ENCODE peak calls at places on chromosomes 4 and X, in ten cellular contexts. R is stimulated activated CD4-positive, alpha-beta T cell treated with anti-CD3 and anti-CD28 coated beads, Interleukin-4, amount 100 ng/mL, for 48 hours; X is Jurkat, Clone E6-1; N is T-helper 9 cell; C is prostate gland; G is NCI-H510A treated with DMSO at 0.1 percent for 48 hours; D is fibroblast of the conjunctiva; A is activated naive CD4-positive, alpha-beta T cell treated with anti-CD3 and anti-CD28 coated beads for 36 hours; Q is suprapubic skin; K is AG04449. L is an unnamed sample.
A peak's percentile ranks its signal among the peaks of the same experiment; 100 is the strongest.

GRCh38 chr4:153114771-153115321 is 89.4 kb upstream of the TRIM2 start:
- DNase-seq in R (no peak), X (peak; percentile 70), N (peak; percentile 30), C (no peak), G (no peak), D (no peak), A (peak; percentile 83), Q (no peak), K (no peak), L (no peak)

GRCh38 chr4:86512631-86513030 is 81.5 kb upstream of the PTPN13 start:
- DNase-seq in R (no peak), X (no peak), N (no peak), C (no peak), G (no peak), D (no peak), A (no peak), Q (no peak), K (no peak), L (no peak)

GRCh38 chrX:111568356-111568755 is 56.9 kb downstream of the SERTM2 start:
- DNase-seq in R (no peak), X (no peak), N (no peak), C (no peak), G (no peak), D (no peak), A (no peak), Q (no peak), K (no peak), L (no peak)

GRCh38 chr4:21203416-21203815 is 503.2 kb downstream of the PACRGL start:
- DNase-seq in R (no peak), X (no peak), N (no peak), C (no peak), G (no peak), D (no peak), A (no peak), Q (no peak), K (no peak), L (no peak)

GRCh38 chr4:121462660-121463261 is 81.9 kb upstream of the QRFPR start:
- DNase-seq in R (peak; percentile 8), X (peak; percentile 72), N (no peak), C (peak; percentile 46), G (peak; percentile 10), D (peak; percentile 59), A (peak; percentile 69), Q (no peak), K (peak; percentile 7), L (no peak)

GRCh38 chrX:52217494-52218160 is 32.9 kb downstream of the MAGED4 start:
- DNase-seq in R (no peak), X (no peak), N (no peak), C (no peak), G (no peak), D (no peak), A (no peak), Q (no peak), K (no peak), L (no peak)

GRCh38 chr4:176638992-176639391 is 153.7 kb downstream of the VEGFC start:
- DNase-seq in R (no peak), X (no peak), N (no peak), C (no peak), G (no peak), D (no peak), A (no peak), Q (no peak), K (no peak), L (no peak)

GRCh38 chrX:19686876-19687275 is 171.6 kb upstream of the MAP3K15 start:
- DNase-seq in R (no peak), X (no peak), N (no peak), C (no peak), G (no peak), D (no peak), A (no peak), Q (no peak), K (no peak), L (no peak)

GRCh38 chr4:104451573-104451972 is 43.1 kb downstream of the CXXC4 start:
- DNase-seq in R (no peak), X (peak; percentile 18), N (no peak), C (no peak), G (no peak), D (no peak), A (no peak), Q (no peak), K (no peak), L (no peak)

GRCh38 chr4:41448935-41449334 is 89.0 kb upstream of the LIMCH1 start:
- DNase-seq in R (no peak), X (no peak), N (no peak), C (no peak), G (no peak), D (no peak), A (no peak), Q (no peak), K (no peak), L (no peak)

GRCh38 chr4:111778543-111778942 is 366.7 kb upstream of the FAM241A start:
- DNase-seq in R (no peak), X (no peak), N (no peak), C (no peak), G (no peak), D (peak; percentile 6), A (no peak), Q (no peak), K (no peak), L (no peak)

GRCh38 chrX:149949743-149950436 is 11.6 kb upstream of the EOLA2 start:
- DNase-seq in R (no peak), X (no peak), N (no peak), C (no peak), G (no peak), D (no peak), A (no peak), Q (no peak), K (no peak), L (no peak)

GRCh38 chr4:183765121-183765990 is 106.3 kb downstream of the TRAPPC11 start:
- DNase-seq in R (no peak), X (no peak), N (no peak), C (peak; percentile 61), G (no peak), D (no peak), A (no peak), Q (peak; percentile 73), K (no peak), L (no peak)

GRCh38 chr4:17778431-17778830 is 3.0 kb downstream of the FAM184B start:
- DNase-seq in R (no peak), X (no peak), N (no peak), C (no peak), G (no peak), D (no peak), A (no peak), Q (no peak), K (no peak), L (no peak)

GRCh38 chr4:153022233-153022632 is 86.1 kb downstream of the FHDC1 start:
- DNase-seq in R (no peak), X (no peak), N (no peak), C (peak; percentile 68), G (peak; percentile 58), D (no peak), A (no peak), Q (no peak), K (no peak), L (no peak)

GRCh38 chr4:147407261-147408045 is 73.4 kb upstream of the EDNRA start:
- DNase-seq in R (no peak), X (peak; percentile 8), N (no peak), C (no peak), G (no peak), D (no peak), A (no peak), Q (no peak), K (no peak), L (no peak)

GRCh38 chrX:136157187-136157586 is 9.9 kb downstream of the FHL1 start:
- DNase-seq in R (no peak), X (no peak), N (no peak), C (no peak), G (no peak), D (no peak), A (no peak), Q (no peak), K (no peak), L (no peak)

GRCh38 chrX:107298276-107298675 is 91.9 kb downstream of the DNAAF6 start:
- DNase-seq in R (no peak), X (no peak), N (no peak), C (no peak), G (no peak), D (no peak), A (no peak), Q (no peak), K (no peak), L (no peak)